ENCODE peak calls at places on chromosomes 12 and 14, in ten cellular contexts. One of them, this sample, is unnamed.
A peak's percentile ranks its signal among the peaks of the same experiment; 100 is the strongest.

GRCh38 chr14:59583755-59584154 is 7.1 kb upstream of the CCDC175 start:
- DNase-seq in sigmoid colon: no peak
- DNase-seq in HCT116: no peak
- DNase-seq in heart left ventricle: no peak
- DNase-seq in stomach: no peak
- DNase-seq in A549: no peak
- DNase-seq in tibial nerve: no peak
- DNase-seq in IMR-90: peak; percentile 47
- DNase-seq in Peyer's patch: no peak
- DNase-seq in breast epithelium: no peak
- DNase-seq in this sample: no peak

GRCh38 chr12:7061596-7061995 is 1.1 kb downstream of the C1S start:
- DNase-seq in sigmoid colon: no peak
- DNase-seq in HCT116: no peak
- DNase-seq in heart left ventricle: no peak
- DNase-seq in stomach: no peak
- DNase-seq in A549: no peak
- DNase-seq in tibial nerve: no peak
- DNase-seq in IMR-90: no peak
- DNase-seq in Peyer's patch: no peak
- DNase-seq in breast epithelium: no peak
- DNase-seq in this sample: no peak

GRCh38 chr12:114681149-114681849 is 2.7 kb downstream of the TBX3 start:
- DNase-seq in sigmoid colon: no peak
- DNase-seq in HCT116: no peak
- DNase-seq in heart left ventricle: no peak
- DNase-seq in stomach: no peak
- DNase-seq in A549: no peak
- DNase-seq in tibial nerve: no peak
- DNase-seq in IMR-90: peak; percentile 65
- DNase-seq in Peyer's patch: no peak
- DNase-seq in breast epithelium: no peak
- DNase-seq in this sample: no peak

GRCh38 chr12:15631007-15631715 is 158.0 kb downstream of the EPS8 start:
- DNase-seq in sigmoid colon: no peak
- DNase-seq in HCT116: no peak
- DNase-seq in heart left ventricle: no peak
- DNase-seq in stomach: no peak
- DNase-seq in A549: no peak
- DNase-seq in tibial nerve: no peak
- DNase-seq in IMR-90: no peak
- DNase-seq in Peyer's patch: no peak
- DNase-seq in breast epithelium: no peak
- DNase-seq in this sample: no peak

GRCh38 chr12:88299567-88300101 is 157.5 kb downstream of the TMTC3 start:
- DNase-seq in sigmoid colon: no peak
- DNase-seq in HCT116: peak; percentile 34
- DNase-seq in heart left ventricle: no peak
- DNase-seq in stomach: no peak
- DNase-seq in A549: peak; percentile 66
- DNase-seq in tibial nerve: no peak
- DNase-seq in IMR-90: peak; percentile 98
- DNase-seq in Peyer's patch: no peak
- DNase-seq in breast epithelium: no peak
- DNase-seq in this sample: no peak

GRCh38 chr14:40694026-40694425 is 912.6 kb upstream of the LRFN5 start:
- DNase-seq in sigmoid colon: no peak
- DNase-seq in HCT116: no peak
- DNase-seq in heart left ventricle: no peak
- DNase-seq in stomach: no peak
- DNase-seq in A549: no peak
- DNase-seq in tibial nerve: no peak
- DNase-seq in IMR-90: no peak
- DNase-seq in Peyer's patch: no peak
- DNase-seq in breast epithelium: no peak
- DNase-seq in this sample: no peak

GRCh38 chr12:14384783-14385638 is 19.5 kb downstream of the ATF7IP start:
- DNase-seq in sigmoid colon: peak; percentile 61
- DNase-seq in HCT116: peak; percentile 93
- DNase-seq in heart left ventricle: no peak
- DNase-seq in stomach: peak; percentile 41
- DNase-seq in A549: peak; percentile 59
- DNase-seq in tibial nerve: no peak
- DNase-seq in IMR-90: peak; percentile 95
- DNase-seq in Peyer's patch: peak; percentile 66
- DNase-seq in breast epithelium: no peak
- DNase-seq in this sample: no peak

GRCh38 chr12:5945071-5946008 is at the start of gene ANO2:
- DNase-seq in sigmoid colon: no peak
- DNase-seq in HCT116: no peak
- DNase-seq in heart left ventricle: no peak
- DNase-seq in stomach: no peak
- DNase-seq in A549: no peak
- DNase-seq in tibial nerve: no peak
- DNase-seq in IMR-90: no peak
- DNase-seq in Peyer's patch: no peak
- DNase-seq in breast epithelium: no peak
- DNase-seq in this sample: no peak

DNA sequence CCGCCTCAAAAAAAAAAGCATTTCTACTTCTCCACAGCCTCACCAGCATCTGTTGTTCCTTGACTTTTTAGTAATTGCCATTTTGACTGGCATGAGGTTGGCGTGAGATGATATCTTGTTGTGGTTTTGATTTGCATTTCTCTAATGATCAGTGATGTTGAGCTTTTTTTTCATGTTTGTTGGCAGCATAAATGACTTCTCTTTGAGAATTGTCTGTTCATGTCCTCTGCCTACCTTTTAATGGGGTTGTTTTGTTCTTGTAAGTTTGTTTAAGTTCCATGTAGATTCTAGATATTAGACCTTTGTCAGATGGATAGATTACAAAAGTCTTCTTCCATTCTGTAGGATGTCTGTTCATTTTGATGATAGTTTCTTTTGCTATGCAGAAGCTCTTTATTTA is 182.9 kb downstream of the FOXG1 start:
- DNase-seq in sigmoid colon: no peak
- DNase-seq in HCT116: no peak
- DNase-seq in heart left ventricle: no peak
- DNase-seq in stomach: no peak
- DNase-seq in A549: no peak
- DNase-seq in tibial nerve: no peak
- DNase-seq in IMR-90: no peak
- DNase-seq in Peyer's patch: no peak
- DNase-seq in breast epithelium: no peak
- DNase-seq in this sample: no peak
- TF ChIP-seq POLR2A in sigmoid colon: no peak
- TF ChIP-seq POLR2A in HCT116: no peak
- TF ChIP-seq POLR2A in heart left ventricle: no peak
- TF ChIP-seq POLR2A in stomach: no peak
- TF ChIP-seq POLR2A in A549: no peak
- TF ChIP-seq POLR2A in tibial nerve: no peak
- TF ChIP-seq POLR2A in IMR-90: no peak
- TF ChIP-seq POLR2A in Peyer's patch: no peak
- TF ChIP-seq POLR2A in breast epithelium: no peak
- TF ChIP-seq POLR2A in this sample: no peak

GRCh38 chr12:75816892-75817291 is 214.7 kb downstream of the PHLDA1 start:
- DNase-seq in sigmoid colon: no peak
- DNase-seq in HCT116: peak; percentile 58
- DNase-seq in heart left ventricle: no peak
- DNase-seq in stomach: no peak
- DNase-seq in A549: peak; percentile 19
- DNase-seq in tibial nerve: no peak
- DNase-seq in IMR-90: peak; percentile 79
- DNase-seq in Peyer's patch: no peak
- DNase-seq in breast epithelium: no peak
- DNase-seq in this sample: no peak
- H3K4me1 ChIP-seq in sigmoid colon: peaks cover 16% of the 10 kb centered on the region
- H3K4me1 ChIP-seq in HCT116: peaks cover 48% of the 10 kb centered on the region
- H3K4me1 ChIP-seq in heart left ventricle: no peaks in the 10 kb centered on the region
- H3K4me1 ChIP-seq in stomach: no peaks in the 10 kb centered on the region
- H3K4me1 ChIP-seq in A549: peaks cover 13% of the 10 kb centered on the region
- H3K4me1 ChIP-seq in tibial nerve: no peaks in the 10 kb centered on the region
- H3K4me1 ChIP-seq in IMR-90: peaks cover 38% of the 10 kb centered on the region
- H3K4me1 ChIP-seq in Peyer's patch: no peaks in the 10 kb centered on the region
- H3K4me1 ChIP-seq in breast epithelium: no peaks in the 10 kb centered on the region
- H3K4me1 ChIP-seq in this sample: peaks cover 44% of the 10 kb centered on the region

GRCh38 chr12:108478611-108479010 is 36.5 kb upstream of the FICD start:
- DNase-seq in sigmoid colon: no peak
- DNase-seq in HCT116: no peak
- DNase-seq in heart left ventricle: no peak
- DNase-seq in stomach: no peak
- DNase-seq in A549: no peak
- DNase-seq in tibial nerve: no peak
- DNase-seq in IMR-90: no peak
- DNase-seq in Peyer's patch: no peak
- DNase-seq in breast epithelium: no peak
- DNase-seq in this sample: no peak
- H3K4me3 ChIP-seq in sigmoid colon: no peak overlapping the region
- H3K4me3 ChIP-seq in HCT116: no peak overlapping the region
- H3K4me3 ChIP-seq in heart left ventricle: no peak overlapping the region
- H3K4me3 ChIP-seq in stomach: no peak overlapping the region
- H3K4me3 ChIP-seq in A549: no peak overlapping the region
- H3K4me3 ChIP-seq in tibial nerve: no peak overlapping the region
- H3K4me3 ChIP-seq in IMR-90: no peak overlapping the region
- H3K4me3 ChIP-seq in Peyer's patch: no peak overlapping the region
- H3K4me3 ChIP-seq in breast epithelium: no peak overlapping the region
- H3K4me3 ChIP-seq in this sample: no peak overlapping the region

DNA sequence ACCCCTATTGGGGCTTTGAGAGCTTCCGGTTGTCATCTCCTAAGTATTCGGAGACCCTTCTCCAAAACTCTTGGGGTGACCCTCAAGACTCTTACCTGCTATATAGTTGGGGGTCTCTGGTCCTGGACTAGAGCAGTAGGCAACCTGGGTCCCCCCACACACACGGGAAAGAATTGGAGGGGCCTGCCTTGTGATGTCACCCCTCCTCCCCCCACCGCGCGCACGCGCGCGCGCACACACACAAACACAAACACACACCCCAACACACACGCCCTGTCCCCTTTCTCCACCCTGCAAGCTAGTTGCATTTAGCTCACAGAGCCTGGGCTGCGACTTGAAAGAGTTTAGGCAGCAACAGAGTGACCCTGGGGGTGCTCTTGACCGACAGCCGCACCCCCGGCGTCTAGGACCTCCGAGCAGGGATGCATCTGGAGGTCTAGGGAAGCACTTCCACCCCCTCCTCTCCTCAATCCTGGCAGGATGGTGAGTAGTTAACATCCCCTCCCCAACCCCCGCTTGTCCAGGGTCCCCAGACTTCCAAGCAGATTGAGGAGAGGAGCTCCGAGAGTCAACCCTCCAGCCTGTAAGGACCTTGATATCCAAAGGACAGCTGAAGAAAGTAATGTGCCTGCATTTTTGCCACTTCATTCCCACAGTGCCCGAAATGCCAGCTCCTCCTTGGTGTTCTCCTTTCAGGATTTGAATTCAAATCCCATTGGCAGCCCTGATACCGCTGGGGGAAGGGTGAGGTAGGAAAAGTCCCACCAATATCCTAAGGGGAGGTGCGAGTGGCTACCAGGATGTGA is 1.4 kb upstream of the DNAJC14 start:
- DNase-seq in sigmoid colon: peak; percentile 92
- DNase-seq in HCT116: no peak
- DNase-seq in heart left ventricle: peak; percentile 84
- DNase-seq in stomach: peak; percentile 67
- DNase-seq in A549: peak; percentile 40
- DNase-seq in tibial nerve: peak; percentile 80
- DNase-seq in IMR-90: peak; percentile 56
- DNase-seq in Peyer's patch: peak; percentile 49
- DNase-seq in breast epithelium: no peak
- DNase-seq in this sample: no peak
- TF ChIP-seq POLR2A in sigmoid colon: peak; percentile 63
- TF ChIP-seq POLR2A in HCT116: no peak
- TF ChIP-seq POLR2A in heart left ventricle: no peak
- TF ChIP-seq POLR2A in stomach: no peak
- TF ChIP-seq POLR2A in A549: peak; percentile 43
- TF ChIP-seq POLR2A in tibial nerve: peak; percentile 84
- TF ChIP-seq POLR2A in IMR-90: no peak
- TF ChIP-seq POLR2A in Peyer's patch: peak; percentile 7
- TF ChIP-seq POLR2A in breast epithelium: peak; percentile 35
- TF ChIP-seq POLR2A in this sample: no peak

GRCh38 chr14:49607583-49607982 is 8.8 kb downstream of the LRR1 start:
- DNase-seq in sigmoid colon: no peak
- DNase-seq in HCT116: no peak
- DNase-seq in heart left ventricle: no peak
- DNase-seq in stomach: no peak
- DNase-seq in A549: no peak
- DNase-seq in tibial nerve: no peak
- DNase-seq in IMR-90: no peak
- DNase-seq in Peyer's patch: no peak
- DNase-seq in breast epithelium: no peak
- DNase-seq in this sample: no peak

GRCh38 chr14:49612671-49613070 is 7.8 kb downstream of the RPL36AL start:
- DNase-seq in sigmoid colon: no peak
- DNase-seq in HCT116: no peak
- DNase-seq in heart left ventricle: no peak
- DNase-seq in stomach: no peak
- DNase-seq in A549: no peak
- DNase-seq in tibial nerve: no peak
- DNase-seq in IMR-90: no peak
- DNase-seq in Peyer's patch: no peak
- DNase-seq in breast epithelium: no peak
- DNase-seq in this sample: no peak

GRCh38 chr14:49617846-49618519 is 2.4 kb downstream of the RPL36AL start:
- DNase-seq in sigmoid colon: no peak
- DNase-seq in HCT116: no peak
- DNase-seq in heart left ventricle: no peak
- DNase-seq in stomach: no peak
- DNase-seq in A549: no peak
- DNase-seq in tibial nerve: no peak
- DNase-seq in IMR-90: no peak
- DNase-seq in Peyer's patch: no peak
- DNase-seq in breast epithelium: no peak
- DNase-seq in this sample: no peak

GRCh38 chr14:49615776-49616175 is 4.7 kb downstream of the RPL36AL start:
- DNase-seq in sigmoid colon: no peak
- DNase-seq in HCT116: no peak
- DNase-seq in heart left ventricle: no peak
- DNase-seq in stomach: no peak
- DNase-seq in A549: no peak
- DNase-seq in tibial nerve: no peak
- DNase-seq in IMR-90: no peak
- DNase-seq in Peyer's patch: no peak
- DNase-seq in breast epithelium: no peak
- DNase-seq in this sample: no peak

DNA sequence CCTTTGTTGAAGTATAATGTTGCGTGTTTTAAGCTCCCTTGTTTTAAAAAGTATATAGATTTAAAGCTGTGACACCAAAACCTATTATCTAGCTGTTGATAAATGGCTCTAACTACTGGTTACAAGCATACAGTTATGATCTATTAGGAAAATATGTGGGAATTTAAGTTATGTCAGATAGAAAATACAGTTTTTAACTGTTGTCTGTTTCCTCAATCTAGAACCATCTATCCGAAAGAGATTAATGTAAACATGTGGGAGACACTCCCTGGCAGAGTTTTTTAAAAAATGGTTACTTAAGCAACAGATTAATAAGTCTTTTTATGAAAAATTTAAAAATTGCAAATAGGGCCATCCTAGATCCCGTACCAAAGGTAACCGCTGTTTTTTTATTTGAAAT is 8.2 kb downstream of the RPL36AL start:
- DNase-seq in sigmoid colon: no peak
- DNase-seq in HCT116: no peak
- DNase-seq in heart left ventricle: no peak
- DNase-seq in stomach: no peak
- DNase-seq in A549: no peak
- DNase-seq in tibial nerve: no peak
- DNase-seq in IMR-90: no peak
- DNase-seq in Peyer's patch: no peak
- DNase-seq in breast epithelium: no peak
- DNase-seq in this sample: no peak
- H3K4me1 ChIP-seq in sigmoid colon: no peaks in the 10 kb centered on the region
- H3K4me1 ChIP-seq in HCT116: no peaks in the 10 kb centered on the region
- H3K4me1 ChIP-seq in heart left ventricle: no peaks in the 10 kb centered on the region
- H3K4me1 ChIP-seq in stomach: no peaks in the 10 kb centered on the region
- H3K4me1 ChIP-seq in A549: peaks cover 8% of the 10 kb centered on the region
- H3K4me1 ChIP-seq in tibial nerve: no peaks in the 10 kb centered on the region
- H3K4me1 ChIP-seq in IMR-90: peaks cover 2% of the 10 kb centered on the region
- H3K4me1 ChIP-seq in Peyer's patch: no peaks in the 10 kb centered on the region
- H3K4me1 ChIP-seq in breast epithelium: no peaks in the 10 kb centered on the region
- H3K4me1 ChIP-seq in this sample: no peaks in the 10 kb centered on the region

This sample was measured in esophagus squamous epithelium.